ENCODE peak calls at places on chromosomes 11 and 22, in four cellular contexts. One of them, this sample, is unnamed.

GRCh38 chr11:94581926-94582325 is 14.8 kb downstream of the PIWIL4 start:
- DNase-seq in A549: no peak
- DNase-seq in GM12878: no peak
- DNase-seq in HCT116: no peak
- DNase-seq in this sample: no peak

GRCh38 chr22:25563757-25564319 is 637 bp upstream of the GRK3 start:
- DNase-seq in A549: no peak
- DNase-seq in GM12878: no peak
- DNase-seq in HCT116: no peak
- DNase-seq in this sample: peak; percentile 7

GRCh38 chr11:1436468-1437030 is 46.8 kb downstream of the BRSK2 start:
- DNase-seq in A549: no peak
- DNase-seq in GM12878: no peak
- DNase-seq in HCT116: no peak
- DNase-seq in this sample: no peak

GRCh38 chr22:36365020-36365411 is 22.8 kb downstream of the MYH9 start:
- DNase-seq in A549: peak; percentile 75
- DNase-seq in GM12878: no peak
- DNase-seq in HCT116: peak; percentile 76
- DNase-seq in this sample: peak; percentile 94

GRCh38 chr11:68643576-68643975 is 40.8 kb upstream of the GAL start:
- DNase-seq in A549: no peak
- DNase-seq in GM12878: no peak
- DNase-seq in HCT116: peak; percentile 8
- DNase-seq in this sample: no peak

GRCh38 chr22:36328635-36329216 is 59.0 kb downstream of the MYH9 start:
- DNase-seq in A549: peak; percentile 14
- DNase-seq in GM12878: peak; percentile 51
- DNase-seq in HCT116: no peak
- DNase-seq in this sample: peak; percentile 84

GRCh38 chr11:45471002-45471665 is 185.0 kb upstream of the SYT13 start:
- DNase-seq in A549: no peak
- DNase-seq in GM12878: no peak
- DNase-seq in HCT116: no peak
- DNase-seq in this sample: no peak

GRCh38 chr11:12092714-12093113 is 17.7 kb upstream of the MICAL2 start:
- DNase-seq in A549: no peak
- DNase-seq in GM12878: no peak
- DNase-seq in HCT116: no peak
- DNase-seq in this sample: no peak

GRCh38 chr11:59216654-59217640 is 4.2 kb upstream of the MPEG1 start:
- DNase-seq in A549: no peak
- DNase-seq in GM12878: peak; percentile 99
- DNase-seq in HCT116: no peak
- DNase-seq in this sample: no peak

GRCh38 chr11:102318469-102318868 is 1.2 kb downstream of the BIRC3 start:
- DNase-seq in A549: peak; percentile 50
- DNase-seq in GM12878: no peak
- DNase-seq in HCT116: no peak
- DNase-seq in this sample: no peak

GRCh38 chr11:68271023-68271780 is 571 bp downstream of the C11orf24 start:
- DNase-seq in A549: peak; percentile 94
- DNase-seq in GM12878: no peak
- DNase-seq in HCT116: peak; percentile 61
- DNase-seq in this sample: peak; percentile 77

GRCh38 chr22:49026476-49027121 is 801.1 kb downstream of the BRD1 start:
- DNase-seq in A549: peak; percentile 6
- DNase-seq in GM12878: no peak
- DNase-seq in HCT116: no peak
- DNase-seq in this sample: no peak

GRCh38 chr11:62708423-62709261 is 1.2 kb downstream of the GNG3 start:
- DNase-seq in A549: no peak
- DNase-seq in GM12878: no peak
- DNase-seq in HCT116: no peak
- DNase-seq in this sample: no peak

GRCh38 chr22:19874307-19875060 is 19.8 kb upstream of the GNB1L start:
- DNase-seq in A549: no peak
- DNase-seq in GM12878: no peak
- DNase-seq in HCT116: no peak
- DNase-seq in this sample: peak; percentile 77

GRCh38 chr11:11608783-11609232 is 13.0 kb downstream of the GALNT18 start:
- DNase-seq in A549: no peak
- DNase-seq in GM12878: no peak
- DNase-seq in HCT116: no peak
- DNase-seq in this sample: no peak

GRCh38 chr11:94602430-94603372 is 35.5 kb downstream of the PIWIL4 start:
- DNase-seq in A549: peak; percentile 28
- DNase-seq in GM12878: peak; percentile 75
- DNase-seq in HCT116: no peak
- DNase-seq in this sample: peak; percentile 66

GRCh38 chr11:3202305-3202704 is 16.3 kb downstream of the MRGPRG start:
- DNase-seq in A549: no peak
- DNase-seq in GM12878: no peak
- DNase-seq in HCT116: no peak
- DNase-seq in this sample: no peak

GRCh38 chr22:23698673-23699235 is 7.9 kb downstream of the RGL4 start:
- DNase-seq in A549: no peak
- DNase-seq in GM12878: no peak
- DNase-seq in HCT116: no peak
- DNase-seq in this sample: no peak

GRCh38 chr11:69513196-69513595 is 31.7 kb downstream of the LINC01488 start:
- DNase-seq in A549: no peak
- DNase-seq in GM12878: no peak
- DNase-seq in HCT116: no peak
- DNase-seq in this sample: no peak

GRCh38 chr11:19602406-19602805 is 110.2 kb upstream of the NAV2 start:
- DNase-seq in A549: no peak
- DNase-seq in GM12878: no peak
- DNase-seq in HCT116: no peak
- DNase-seq in this sample: no peak

GRCh38 chr11:45267660-45268340 is 18.3 kb downstream of the SYT13 start:
- DNase-seq in A549: no peak
- DNase-seq in GM12878: no peak
- DNase-seq in HCT116: no peak
- DNase-seq in this sample: no peak

GRCh38 chr22:49968831-49969661 is 8.5 kb downstream of the PIM3 start:
- DNase-seq in A549: no peak
- DNase-seq in GM12878: no peak
- DNase-seq in HCT116: no peak
- DNase-seq in this sample: no peak

GRCh38 chr11:10942621-10943020 is 84.8 kb upstream of the ZBED5 start:
- DNase-seq in A549: no peak
- DNase-seq in GM12878: no peak
- DNase-seq in HCT116: no peak
- DNase-seq in this sample: no peak

GRCh38 chr11:131737357-131737756 is 366.9 kb downstream of the NTM start:
- DNase-seq in A549: no peak
- DNase-seq in GM12878: no peak
- DNase-seq in HCT116: no peak
- DNase-seq in this sample: no peak

GRCh38 chr11:21895686-21896085 is 297.2 kb upstream of the ANO5 start:
- DNase-seq in A549: no peak
- DNase-seq in GM12878: no peak
- DNase-seq in HCT116: no peak
- DNase-seq in this sample: no peak

GRCh38 chr22:46646531-46647211 is 26.5 kb downstream of the GRAMD4 start:
- DNase-seq in A549: no peak
- DNase-seq in GM12878: no peak
- DNase-seq in HCT116: no peak
- DNase-seq in this sample: no peak

GRCh38 chr11:69035150-69035958 is 13.4 kb upstream of the TPCN2 start:
- DNase-seq in A549: no peak
- DNase-seq in GM12878: no peak
- DNase-seq in HCT116: no peak
- DNase-seq in this sample: no peak

GRCh38 chr11:43825217-43825816 is 55.3 kb upstream of the ALKBH3 start:
- DNase-seq in A549: peak; percentile 10
- DNase-seq in GM12878: no peak
- DNase-seq in HCT116: peak; percentile 31
- DNase-seq in this sample: peak; percentile 45

DNA sequence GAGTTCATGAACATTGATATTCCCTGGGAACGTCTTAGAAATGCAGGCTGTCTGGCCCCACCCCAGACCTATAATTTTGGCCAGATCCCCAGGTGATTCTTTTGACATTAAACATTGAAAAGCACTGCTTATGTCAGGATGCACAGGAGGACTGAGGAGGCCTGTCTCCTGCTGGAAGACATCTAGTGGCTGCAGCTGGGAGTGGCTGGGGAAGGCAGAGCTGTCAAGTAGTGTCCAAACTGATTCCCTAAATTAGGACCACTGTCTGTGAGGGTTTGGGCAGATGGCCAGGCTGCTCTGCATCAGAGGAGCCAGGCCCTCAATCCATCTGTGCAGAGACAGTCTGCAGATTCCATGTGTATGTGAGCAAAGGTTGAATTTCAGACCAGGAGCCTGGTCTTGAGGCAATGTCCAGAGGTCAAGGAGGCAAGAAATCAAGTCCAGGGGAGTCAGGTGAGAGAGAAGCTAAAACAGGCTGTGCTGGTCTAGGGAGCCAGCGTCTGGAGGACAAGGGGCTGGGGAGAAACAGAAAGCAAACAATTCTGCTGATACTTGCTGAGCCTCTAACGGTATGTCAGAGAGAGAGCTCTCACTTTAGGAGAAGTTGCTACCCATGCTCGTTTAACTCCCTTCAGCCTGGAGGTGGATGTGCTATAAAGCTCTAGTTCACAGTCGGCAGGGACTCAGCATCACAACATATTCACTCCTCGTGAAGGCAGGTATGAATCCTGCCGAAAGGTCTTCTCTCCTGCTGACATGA is 15.3 kb upstream of the SYTL2 start:
- DNase-seq in A549: peak; percentile 84
- DNase-seq in GM12878: no peak
- DNase-seq in HCT116: no peak
- DNase-seq in this sample: peak; percentile 19
- TF ChIP-seq MAX in A549: no peak
- TF ChIP-seq MAX in GM12878: no peak
- TF ChIP-seq MAX in HCT116: no peak
- TF ChIP-seq MAX in this sample: no peak

GRCh38 chr11:126564588-126564987 is 209.1 kb downstream of the ST3GAL4 start:
- DNase-seq in A549: no peak
- DNase-seq in GM12878: no peak
- DNase-seq in HCT116: no peak
- DNase-seq in this sample: no peak
- TF ChIP-seq MAX in A549: no peak
- TF ChIP-seq MAX in GM12878: no peak
- TF ChIP-seq MAX in HCT116: no peak
- TF ChIP-seq MAX in this sample: no peak

GRCh38 chr11:124078591-124078990 is 36.7 kb upstream of the VWA5A start:
- DNase-seq in A549: no peak
- DNase-seq in GM12878: no peak
- DNase-seq in HCT116: no peak
- DNase-seq in this sample: no peak

GRCh38 chr11:124081496-124081895 is 33.8 kb upstream of the VWA5A start:
- DNase-seq in A549: no peak
- DNase-seq in GM12878: no peak
- DNase-seq in HCT116: no peak
- DNase-seq in this sample: no peak

GRCh38 chr11:124079631-124080318 is 35.5 kb upstream of the VWA5A start:
- DNase-seq in A549: no peak
- DNase-seq in GM12878: no peak
- DNase-seq in HCT116: no peak
- DNase-seq in this sample: no peak

GRCh38 chr11:124082371-124082770 is 32.9 kb upstream of the VWA5A start:
- DNase-seq in A549: no peak
- DNase-seq in GM12878: no peak
- DNase-seq in HCT116: no peak
- DNase-seq in this sample: no peak

GRCh38 chr11:124080319-124081001 is 34.8 kb upstream of the VWA5A start:
- DNase-seq in A549: no peak
- DNase-seq in GM12878: no peak
- DNase-seq in HCT116: no peak
- DNase-seq in this sample: no peak
- TF ChIP-seq MAX in A549: no peak
- TF ChIP-seq MAX in GM12878: no peak
- TF ChIP-seq MAX in HCT116: no peak
- TF ChIP-seq MAX in this sample: no peak

GRCh38 chr11:95647355-95647754 is 142.2 kb downstream of the FAM76B start:
- DNase-seq in A549: no peak
- DNase-seq in GM12878: no peak
- DNase-seq in HCT116: no peak
- DNase-seq in this sample: no peak

GRCh38 chr11:95638501-95638900 is 151.1 kb downstream of the FAM76B start:
- DNase-seq in A549: no peak
- DNase-seq in GM12878: no peak
- DNase-seq in HCT116: no peak
- DNase-seq in this sample: no peak

DNA sequence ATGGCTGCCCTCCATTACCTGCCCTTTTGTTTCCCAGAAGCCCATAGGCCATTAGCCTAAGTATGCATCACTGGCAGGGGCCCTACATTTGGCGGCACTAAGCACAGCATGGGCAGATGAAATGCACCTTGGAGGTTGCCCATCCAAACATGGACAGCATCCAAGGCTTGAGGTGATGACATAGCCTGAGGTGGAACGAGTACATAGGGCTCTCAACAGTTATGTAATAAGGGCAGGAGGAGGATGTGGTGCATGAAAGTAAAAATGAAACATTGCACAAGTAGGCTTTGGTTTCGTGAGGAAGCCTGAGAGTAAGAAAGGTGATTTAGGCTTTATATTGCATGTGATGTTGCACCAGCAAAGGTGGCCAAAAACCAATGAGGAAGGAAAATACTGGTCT is 148.1 kb downstream of the FAM76B start:
- DNase-seq in A549: no peak
- DNase-seq in GM12878: peak; percentile 60
- DNase-seq in HCT116: no peak
- DNase-seq in this sample: no peak
- TF ChIP-seq MAX in A549: no peak
- TF ChIP-seq MAX in GM12878: no peak
- TF ChIP-seq MAX in HCT116: no peak
- TF ChIP-seq MAX in this sample: no peak

GRCh38 chr11:117535870-117536411 is 208.3 kb downstream of the CEP164 start:
- DNase-seq in A549: no peak
- DNase-seq in GM12878: no peak
- DNase-seq in HCT116: no peak
- DNase-seq in this sample: no peak
- TF ChIP-seq MAX in A549: no peak
- TF ChIP-seq MAX in GM12878: no peak
- TF ChIP-seq MAX in HCT116: no peak
- TF ChIP-seq MAX in this sample: no peak

GRCh38 chr11:9565822-9566560 is 7.5 kb upstream of the WEE1 start:
- DNase-seq in A549: peak; percentile 93
- DNase-seq in GM12878: peak; percentile 84
- DNase-seq in HCT116: peak; percentile 100
- DNase-seq in this sample: peak; percentile 99
- TF ChIP-seq MAX in A549: peak; percentile 91
- TF ChIP-seq MAX in GM12878: no peak
- TF ChIP-seq MAX in HCT116: peak; percentile 95
- TF ChIP-seq MAX in this sample: peak; percentile 53

This sample was measured in endothelial cell of umbilical vein.